ENCODE peak calls at places on chromosomes 4 and X, in five cellular contexts. O, F, N, J and B are unnamed samples.
A peak's percentile ranks its signal among the peaks of the same experiment; 100 is the strongest.

GRCh38 chr4:2837110-2837903 is 6.3 kb upstream of the ADD1 start:
- DNase-seq in O (no peak), F (no peak), N (no peak), J (no peak), B (peak; percentile 54)

GRCh38 chr4:129218355-129218754 is 122.4 kb downstream of the C4orf33 start:
- DNase-seq in O (peak; percentile 24), F (peak; percentile 14), N (peak; percentile 5), J (peak; percentile 18), B (no peak)

GRCh38 chr4:181601118-181601517 is 642.1 kb upstream of the TENM3 start:
- DNase-seq in O (no peak), F (peak; percentile 4), N (no peak), J (no peak), B (no peak)

GRCh38 chr4:122218762-122219161 is 66.6 kb downstream of the BLTP1 start:
- DNase-seq in O (no peak), F (peak; percentile 29), N (no peak), J (peak; percentile 39), B (peak; percentile 49)

GRCh38 chrX:148024425-148025148 is 43.5 kb downstream of the FMR1NB start:
- DNase-seq in O (no peak), F (no peak), N (no peak), J (no peak), B (no peak)

GRCh38 chrX:17876135-17876534 is 15.0 kb upstream of the RAI2 start:
- DNase-seq in O (no peak), F (no peak), N (no peak), J (no peak), B (peak; percentile 50)

GRCh38 chr4:25310066-25310824 is 2.3 kb upstream of the ZCCHC4 start:
- DNase-seq in O (no peak), F (no peak), N (no peak), J (no peak), B (no peak)

GRCh38 chr4:139898293-139898692 is 232.7 kb downstream of the MGST2 start:
- DNase-seq in O (no peak), F (no peak), N (no peak), J (no peak), B (no peak)

GRCh38 chrX:13430136-13430827 is 110.4 kb upstream of the ATXN3L start:
- DNase-seq in O (no peak), F (peak; percentile 58), N (no peak), J (no peak), B (no peak)

GRCh38 chrX:101252634-101253033 is 33.0 kb downstream of the DRP2 start:
- DNase-seq in O (no peak), F (peak; percentile 59), N (no peak), J (no peak), B (no peak)

GRCh38 chr4:156291317-156291716 is 337.7 kb upstream of the CTSO start:
- DNase-seq in O (no peak), F (peak; percentile 63), N (no peak), J (peak; percentile 43), B (no peak)

GRCh38 chr4:121307441-121308327 is 73.1 kb downstream of the QRFPR start:
- DNase-seq in O (peak; percentile 55), F (peak; percentile 69), N (peak; percentile 53), J (peak; percentile 75), B (peak; percentile 75)

GRCh38 chr4:16616981-16617380 is 281.5 kb downstream of the LDB2 start:
- DNase-seq in O (no peak), F (no peak), N (no peak), J (peak; percentile 10), B (no peak)

GRCh38 chrX:38570396-38570795 is 9.1 kb downstream of the TSPAN7 start:
- DNase-seq in O (no peak), F (no peak), N (no peak), J (no peak), B (no peak)

GRCh38 chr4:149322203-149322602 is 493.4 kb downstream of the IQCM start:
- DNase-seq in O (no peak), F (no peak), N (no peak), J (no peak), B (no peak)

GRCh38 chr4:149321438-149321837 is 494.2 kb downstream of the IQCM start:
- DNase-seq in O (no peak), F (no peak), N (no peak), J (no peak), B (no peak)
- H3K9ac ChIP-seq in O (no peak overlapping the region), F (no peak overlapping the region), N (no peak overlapping the region), J (no peak overlapping the region), B (no peak overlapping the region)

DNA sequence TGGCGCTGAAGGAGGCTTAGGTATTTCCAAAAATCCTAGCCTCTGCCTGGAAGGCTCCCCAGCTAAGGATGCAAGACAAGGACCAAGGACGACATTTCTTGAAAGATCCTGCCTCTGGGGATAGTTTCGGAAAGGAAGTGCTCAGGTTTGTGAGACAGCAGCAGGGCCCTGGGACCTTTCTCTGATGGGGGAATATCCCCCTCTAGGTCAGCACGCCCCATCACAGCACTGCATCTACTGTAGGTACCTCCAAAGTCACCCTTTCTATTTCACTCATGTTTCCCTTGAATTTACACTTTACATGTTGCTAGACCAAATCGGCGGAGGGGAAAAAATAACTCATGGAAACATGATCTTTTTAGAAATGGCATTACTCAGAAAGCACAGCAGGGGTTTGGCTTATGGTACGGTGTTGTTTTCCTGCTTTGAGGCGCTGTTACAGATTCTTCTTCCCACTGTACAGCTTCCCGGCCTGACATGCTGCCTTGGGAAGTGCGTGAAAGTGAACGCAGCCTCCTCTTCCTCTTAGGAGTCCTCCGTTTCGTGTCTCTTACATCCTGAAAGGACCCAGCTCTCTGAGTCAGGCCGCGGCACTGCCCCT is 77.2 kb upstream of the DHRSX start:
- DNase-seq in O (no peak), F (peak; percentile 37), N (no peak), J (no peak), B (no peak)
- H3K27ac ChIP-seq in O (no peak overlapping the region), F (no peak overlapping the region), N (no peak overlapping the region), J (no peak overlapping the region), B (no peak overlapping the region)

GRCh38 chr4:39259571-39260330 is 77.4 kb downstream of the WDR19 start:
- DNase-seq in O (no peak), F (peak; percentile 56), N (no peak), J (peak; percentile 24), B (no peak)

GRCh38 chr4:39256436-39256835 is 74.1 kb downstream of the WDR19 start:
- DNase-seq in O (no peak), F (peak; percentile 2), N (no peak), J (no peak), B (no peak)

GRCh38 chr4:39255916-39256315 is 73.6 kb downstream of the WDR19 start:
- DNase-seq in O (no peak), F (peak; percentile 1), N (no peak), J (no peak), B (no peak)

DNA sequence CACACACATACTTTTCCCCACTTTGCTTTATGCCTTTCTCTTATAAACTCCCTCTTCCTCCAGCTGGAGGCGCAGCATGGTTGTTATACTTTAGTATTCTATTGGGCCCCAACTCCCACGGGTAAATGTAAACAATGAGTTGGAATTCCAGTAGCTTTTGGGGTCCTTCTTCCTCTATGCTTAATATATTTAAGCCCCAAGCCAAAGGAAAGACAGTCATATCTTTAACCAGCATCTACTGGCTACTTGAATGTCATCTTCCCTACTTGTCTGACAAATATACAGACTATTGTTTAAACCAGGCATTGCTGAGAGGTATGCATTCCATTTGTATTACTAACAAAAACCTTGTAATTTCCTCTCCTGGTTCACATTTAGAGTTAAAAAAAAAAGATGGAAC is 72.9 kb downstream of the WDR19 start:
- DNase-seq in O (no peak), F (peak; percentile 48), N (no peak), J (peak; percentile 6), B (no peak)
- H3K9ac ChIP-seq in O (no peak overlapping the region), F (no peak overlapping the region), N (no peak overlapping the region), J (no peak overlapping the region), B (no peak overlapping the region)

DNA sequence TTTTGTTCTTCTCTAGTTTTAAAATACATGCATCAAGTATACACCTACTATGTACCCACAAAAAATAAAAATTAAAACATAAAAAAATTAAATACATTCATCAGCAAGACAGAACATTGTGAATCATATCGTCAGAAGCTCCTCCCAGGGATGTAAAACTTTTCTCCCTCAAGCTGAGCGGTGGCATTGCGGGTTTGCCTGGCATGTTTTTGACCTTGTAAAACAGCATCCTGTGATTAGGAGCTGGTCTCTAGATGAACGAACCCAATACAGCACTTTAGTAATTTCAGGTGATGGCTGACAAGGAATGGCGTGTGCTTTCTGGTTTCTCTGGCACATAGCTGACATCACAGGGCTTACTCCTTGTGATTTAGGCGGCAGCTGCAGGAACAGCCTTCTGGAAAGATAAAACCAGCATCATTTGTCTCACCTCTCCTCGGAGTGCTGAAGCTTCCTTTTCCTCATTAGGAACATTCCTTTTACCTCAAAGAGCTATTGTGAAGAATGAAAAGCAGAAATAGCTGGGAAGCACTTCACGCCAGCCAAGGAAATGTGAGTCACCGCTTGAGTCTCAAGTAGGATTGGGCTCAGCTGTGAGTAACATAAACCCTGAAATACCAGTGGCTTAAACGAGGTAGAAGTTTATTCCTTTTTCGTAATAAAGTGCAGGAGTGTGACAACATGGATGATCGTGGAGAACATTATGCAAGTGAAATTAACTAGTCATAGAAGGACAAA is 44.3 kb downstream of the NYX start:
- DNase-seq in O (no peak), F (peak; percentile 90), N (peak; percentile 56), J (peak; percentile 97), B (peak; percentile 75)
- H3K27ac ChIP-seq in O (no peak overlapping the region), F (peak overlapping the region; percentile 72), N (peak overlapping the region; percentile 98), J (peak overlapping the region; percentile 59), B (no peak overlapping the region)

DNA sequence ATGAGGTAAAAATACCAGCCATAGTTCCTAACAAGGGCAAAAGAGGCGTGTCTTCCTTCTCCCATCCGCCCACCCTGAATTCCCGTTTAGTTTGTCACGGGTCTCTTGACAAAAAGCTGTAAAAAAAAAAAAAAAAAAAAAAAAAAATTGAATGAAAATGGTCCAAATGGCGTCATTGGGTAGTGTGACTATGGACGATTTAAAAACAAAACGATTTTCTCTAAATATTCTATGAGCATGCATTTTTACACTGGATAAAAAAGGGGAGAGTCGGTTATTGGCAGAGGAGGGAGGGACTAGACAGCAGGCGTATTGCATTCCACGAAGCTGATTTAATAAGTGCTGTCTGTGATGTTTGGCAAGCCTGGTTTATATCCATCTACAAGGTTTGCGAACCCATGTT is at the start of gene FAM133A:
- DNase-seq in O (no peak), F (peak; percentile 76), N (no peak), J (peak; percentile 6), B (no peak)
- H3K9ac ChIP-seq in O (no peak within 1 kb of the TSS), F (peak within 1 kb of the TSS; percentile 87), N (peak within 1 kb of the TSS; percentile 93), J (peak within 1 kb of the TSS; percentile 44), B (peak within 1 kb of the TSS; percentile 51)

DNA sequence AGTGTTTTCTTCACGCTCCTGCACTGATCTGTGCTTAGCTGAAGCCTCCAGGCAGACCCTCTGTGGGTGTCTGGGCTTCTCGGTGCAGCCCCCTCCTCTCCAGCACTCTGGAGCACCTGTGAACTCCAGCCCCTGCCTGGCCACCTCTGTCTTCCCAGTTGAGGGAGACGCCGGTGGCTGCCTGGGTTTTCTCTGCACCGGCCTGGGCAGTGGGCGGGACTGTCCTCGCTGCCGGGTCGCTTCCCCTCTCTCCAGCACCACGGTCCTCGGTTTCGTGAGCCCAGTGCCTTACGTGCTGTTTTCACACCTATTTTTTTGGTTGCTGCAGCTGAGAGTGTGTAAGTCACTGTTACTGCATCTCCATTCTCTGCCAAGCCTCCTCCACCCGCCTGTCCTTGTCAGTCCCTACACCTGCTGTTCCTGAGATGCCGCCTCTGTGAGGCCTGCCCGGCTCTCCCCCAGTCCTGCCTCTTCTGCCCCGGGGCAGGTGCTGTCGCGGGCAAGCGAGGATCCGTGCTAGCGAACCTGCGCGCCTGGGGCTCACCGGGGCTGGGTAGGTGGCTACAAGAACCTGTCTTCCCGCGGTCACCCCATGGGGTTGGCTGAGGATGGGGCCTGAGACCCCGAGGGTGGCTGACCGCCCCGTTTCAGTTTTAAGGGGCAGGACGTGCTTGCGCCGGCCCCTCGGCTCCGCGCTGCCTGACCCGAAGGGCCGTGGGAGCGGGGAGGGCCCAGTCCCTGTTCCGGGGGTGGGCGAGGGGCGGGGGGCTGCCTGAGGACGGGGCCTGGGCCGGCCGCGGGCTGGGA is 2.4 kb upstream of the FGFRL1 start:
- DNase-seq in O (peak; percentile 48), F (peak; percentile 39), N (no peak), J (no peak), B (peak; percentile 79)
- H3K27ac ChIP-seq in O (no peak overlapping the region), F (no peak overlapping the region), N (no peak overlapping the region), J (no peak overlapping the region), B (no peak overlapping the region)

GRCh38 chrX:115941388-115941787 is 229.2 kb upstream of the AGTR2 start:
- DNase-seq in O (no peak), F (no peak), N (no peak), J (no peak), B (no peak)
- H3K9ac ChIP-seq in O (no peak overlapping the region), F (no peak overlapping the region), N (no peak overlapping the region), J (no peak overlapping the region), B (no peak overlapping the region)